ENCODE peak calls at places on chromosomes 7 and 10, in five cellular contexts. J, U, Y, M and R are unnamed samples.

GRCh38 chr10:73577788-73578187 is 13.4 kb downstream of the USP54 start:
- DNase-seq in J (no peak), U (peak), Y (no peak), M (no peak), R (no peak)

GRCh38 chr7:5183899-5184298 is 6.1 kb upstream of the WIPI2 start:
- DNase-seq in J (no peak), U (no peak), Y (no peak), M (no peak), R (no peak)

GRCh38 chr7:134448359-134449229 is 10.3 kb downstream of the AKR1B1 start:
- DNase-seq in J (no peak), U (peak), Y (peak), M (peak), R (no peak)

GRCh38 chr10:101330236-101331225 is 23.4 kb upstream of the BTRC start:
- DNase-seq in J (no peak), U (peak), Y (no peak), M (no peak), R (no peak)

GRCh38 chr10:73762915-73763314 is 18.7 kb downstream of the SEC24C start:
- DNase-seq in J (no peak), U (peak), Y (no peak), M (no peak), R (no peak)

GRCh38 chr10:29691564-29692064 is 56.8 kb upstream of the SVIL start:
- DNase-seq in J (no peak), U (peak), Y (no peak), M (no peak), R (no peak)

GRCh38 chr7:76272872-76273271 is 29.6 kb upstream of the HSPB1 start:
- DNase-seq in J (no peak), U (no peak), Y (no peak), M (no peak), R (no peak)

GRCh38 chr10:8691498-8692017 is 637.1 kb downstream of the GATA3 start:
- DNase-seq in J (no peak), U (no peak), Y (no peak), M (no peak), R (no peak)

GRCh38 chr10:24874133-24874532 is 78.3 kb downstream of the PRTFDC1 start:
- DNase-seq in J (no peak), U (no peak), Y (no peak), M (no peak), R (no peak)

GRCh38 chr10:126583507-126584200 is 86.8 kb downstream of the C10orf90 start:
- DNase-seq in J (no peak), U (no peak), Y (no peak), M (no peak), R (no peak)

GRCh38 chr10:47406870-47407648 is 23.0 kb upstream of the ZNF488 start:
- DNase-seq in J (no peak), U (peak), Y (peak), M (peak), R (no peak)
- TF ChIP-seq BHLHE40 in J (no peak), U (no peak), Y (no peak), M (no peak), R (no peak)

GRCh38 chr7:122770943-122771342 is 68.2 kb upstream of the RNF148 start:
- DNase-seq in J (no peak), U (no peak), Y (no peak), M (no peak), R (peak)
- TF ChIP-seq BHLHE40 in J (no peak), U (no peak), Y (no peak), M (no peak), R (no peak)

DNA sequence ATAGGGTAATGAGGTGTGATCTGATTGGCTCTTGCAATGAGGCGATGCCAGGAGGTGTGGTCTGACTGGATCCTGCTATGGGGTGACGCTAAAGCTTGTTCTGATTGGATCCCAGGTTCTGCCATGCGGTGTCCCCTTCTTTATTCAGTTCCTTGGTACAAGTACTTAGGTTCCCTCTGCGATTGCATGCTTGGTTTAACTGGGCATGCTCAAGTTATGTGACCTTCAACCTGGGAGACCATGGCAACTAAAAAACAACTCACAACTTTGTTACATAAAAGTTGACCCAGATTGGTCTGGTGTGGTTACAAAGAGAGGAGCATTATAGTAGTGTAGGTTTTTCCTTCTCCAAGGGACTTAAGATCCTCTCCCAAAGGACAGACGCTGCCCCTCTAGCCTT is 49.5 kb upstream of the DNAJC1 start:
- DNase-seq in J (no peak), U (no peak), Y (no peak), M (no peak), R (no peak)
- TF ChIP-seq BHLHE40 in J (no peak), U (no peak), Y (no peak), M (no peak), R (no peak)

GRCh38 chr7:20385121-20385520 is 54.4 kb downstream of the ITGB8 start:
- DNase-seq in J (no peak), U (peak), Y (no peak), M (no peak), R (no peak)
- TF ChIP-seq BHLHE40 in J (no peak), U (no peak), Y (no peak), M (no peak), R (no peak)

DNA sequence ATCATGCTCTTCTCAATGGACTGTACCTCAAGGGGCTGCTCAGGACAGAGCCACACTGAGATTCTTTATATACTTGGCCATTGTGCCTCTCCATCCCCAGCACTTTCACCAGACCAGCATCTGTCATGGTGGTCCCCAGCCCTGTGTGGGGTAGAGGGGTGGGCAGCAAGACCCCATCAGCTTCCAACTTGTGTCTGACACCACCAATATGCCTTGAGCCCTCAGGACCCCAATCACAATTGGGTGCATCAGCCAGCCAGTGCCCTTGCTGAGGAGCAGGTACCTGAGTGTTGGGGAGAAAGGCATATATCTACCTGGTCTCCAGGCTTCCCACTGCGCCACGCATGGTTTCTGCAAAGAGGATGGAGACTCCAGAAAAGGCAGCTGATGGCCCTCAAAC is 56.3 kb downstream of the GRID1 start:
- DNase-seq in J (no peak), U (no peak), Y (no peak), M (no peak), R (no peak)
- TF ChIP-seq BHLHE40 in J (no peak), U (no peak), Y (no peak), M (no peak), R (no peak)

DNA sequence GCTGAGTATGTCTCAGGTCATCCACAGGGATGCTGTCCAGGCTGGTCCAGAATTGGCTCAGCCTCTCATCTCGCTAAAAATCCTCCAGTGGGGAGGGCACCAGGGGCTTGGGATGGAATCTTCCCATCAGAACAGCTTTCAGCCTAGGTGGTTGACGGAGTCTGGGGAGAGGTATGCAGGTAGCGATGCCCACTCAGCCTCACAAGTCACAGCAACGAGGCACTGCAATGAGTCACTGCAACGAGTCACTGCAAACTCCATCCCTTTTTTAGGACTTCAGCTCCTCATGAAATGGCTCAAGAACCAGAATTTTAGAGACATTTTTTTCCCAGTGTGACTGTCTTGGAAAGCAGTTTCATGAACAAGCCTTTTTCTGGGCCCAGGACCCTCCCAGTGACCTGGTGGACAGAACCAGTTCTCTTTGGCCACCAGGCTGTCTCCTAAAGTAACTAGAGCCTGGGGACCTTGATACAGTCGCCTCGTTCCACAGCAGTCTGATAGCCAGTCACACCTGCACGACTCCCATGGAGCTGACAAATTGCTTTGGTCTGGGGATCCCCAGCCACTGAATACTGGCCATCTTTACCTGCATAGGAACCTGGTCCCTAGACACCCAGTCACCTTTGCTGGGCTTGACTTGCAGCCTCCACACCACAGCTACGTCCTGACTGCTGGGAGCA is 41.3 kb upstream of the PPP2R2D start:
- DNase-seq in J (no peak), U (no peak), Y (no peak), M (no peak), R (no peak)
- TF ChIP-seq BHLHE40 in J (no peak), U (no peak), Y (no peak), M (no peak), R (no peak)

DNA sequence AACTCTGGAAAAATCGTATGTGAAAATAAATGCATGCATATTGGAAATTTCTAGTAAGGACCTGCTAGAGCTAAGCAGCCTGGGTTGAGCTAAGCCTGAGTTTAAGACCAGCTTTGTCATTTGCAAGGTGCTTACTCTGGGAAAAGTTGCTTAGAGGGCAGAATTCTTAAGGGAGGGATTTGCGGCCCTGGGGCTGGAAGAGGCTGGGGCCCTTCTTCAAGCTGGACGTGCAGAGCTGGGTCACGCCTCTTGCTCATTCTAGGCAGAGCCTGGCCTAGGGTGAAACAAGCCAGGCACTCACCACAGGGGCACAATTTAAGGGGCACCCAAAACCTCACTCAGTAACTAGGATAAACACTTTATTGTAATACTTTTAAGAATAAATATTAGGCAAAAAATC is 137.2 kb downstream of the ARHGAP22 start:
- DNase-seq in J (no peak), U (no peak), Y (no peak), M (no peak), R (no peak)
- TF ChIP-seq BHLHE40 in J (no peak), U (no peak), Y (no peak), M (no peak), R (no peak)